ENCODE peak calls at places on chromosomes 2 and 18, in six cellular contexts. O is AG10803; B is CD4-positive, CD25-positive, alpha-beta regulatory T cell; D is dorsolateral prefrontal cortex; P is tibial artery; G is mammary epithelial cell. U is an unnamed sample.

GRCh38 chr18:10953672-10954071 is 195.7 kb downstream of the PIEZO2 start:
- DNase-seq in B (no peak), O (no peak), P (no peak), G (no peak), D (no peak), U (no peak)

GRCh38 chr2:86037141-86037794 is 68.4 kb downstream of the POLR1A start:
- DNase-seq in G (peak; percentile 15), P (peak; percentile 84), D (no peak), O (peak; percentile 96), B (peak; percentile 52), U (peak; percentile 48)

GRCh38 chr2:29219374-29219773 is 104.2 kb downstream of the CLIP4 start:
- DNase-seq in D (peak; percentile 7), G (no peak), B (no peak), O (no peak), P (no peak), U (no peak)

GRCh38 chr2:69893684-69894481 is at the start of gene SNRNP27:
- DNase-seq in P (peak; percentile 71), G (peak; percentile 71), B (peak; percentile 91), O (peak; percentile 81), D (peak; percentile 89), U (peak; percentile 82)

GRCh38 chr2:199659207-199659606 is 191.8 kb downstream of the FTCDNL1 start:
- DNase-seq in O (peak; percentile 29), D (peak; percentile 68), G (no peak), P (no peak), B (peak; percentile 3), U (no peak)

GRCh38 chr2:124316875-124317605 is 292.0 kb downstream of the CNTNAP5 start:
- DNase-seq in D (no peak), B (no peak), O (no peak), P (no peak), G (no peak), U (no peak)

GRCh38 chr2:122136071-122136470 is 380.6 kb downstream of the TSN start:
- DNase-seq in G (peak; percentile 9), D (no peak), P (no peak), B (peak; percentile 28), O (no peak), U (no peak)

GRCh38 chr2:86283461-86284030 is 53.9 kb downstream of the REEP1 start:
- DNase-seq in O (no peak), G (no peak), P (no peak), B (no peak), D (no peak), U (no peak)

GRCh38 chr2:234672498-234673150 is 175.7 kb upstream of the ARL4C start:
- DNase-seq in G (no peak), P (no peak), O (no peak), B (no peak), D (no peak), U (no peak)

GRCh38 chr2:96498023-96498431 is 7.1 kb downstream of the NEURL3 start:
- DNase-seq in O (no peak), G (no peak), B (no peak), D (no peak), P (no peak), U (no peak)

GRCh38 chr2:28268386-28268785 is 124.3 kb upstream of the FOSL2 start:
- DNase-seq in B (no peak), P (no peak), O (peak; percentile 53), G (no peak), D (no peak), U (no peak)

GRCh38 chr2:135843671-135844070 is 6.7 kb upstream of the LCT start:
- DNase-seq in P (no peak), O (peak; percentile 23), B (no peak), G (no peak), D (no peak), U (no peak)

GRCh38 chr2:36453652-36454051 is 98.1 kb downstream of the CRIM1 start:
- DNase-seq in G (no peak), P (no peak), B (no peak), D (no peak), O (no peak), U (no peak)

GRCh38 chr18:30175061-30175574 is 867.4 kb downstream of the DSC3 start:
- DNase-seq in O (no peak), D (no peak), G (no peak), P (no peak), B (no peak), U (no peak)

GRCh38 chr2:98936917-98937351 is 909 bp upstream of the CRACDL start:
- DNase-seq in O (no peak), D (no peak), P (no peak), B (no peak), G (no peak), U (no peak)

GRCh38 chr18:62578980-62579511 is 56.2 kb downstream of the ZCCHC2 start:
- DNase-seq in P (no peak), O (no peak), D (no peak), G (no peak), B (no peak), U (no peak)

GRCh38 chr2:196979976-196980375 is 53.5 kb upstream of the PGAP1 start:
- DNase-seq in O (no peak), D (no peak), G (no peak), P (no peak), B (no peak), U (no peak)

GRCh38 chr2:189553689-189554088 is 26.9 kb downstream of the SLC40A1 start:
- DNase-seq in O (no peak), B (no peak), G (peak; percentile 60), P (no peak), D (no peak), U (no peak)

GRCh38 chr2:223894968-223895367 is 50.2 kb downstream of the WDFY1 start:
- DNase-seq in O (no peak), G (no peak), P (no peak), B (no peak), D (no peak), U (no peak)

GRCh38 chr18:23238152-23238531 is 102.9 kb downstream of the CABLES1 start:
- DNase-seq in G (no peak), D (no peak), P (peak; percentile 77), B (no peak), O (peak; percentile 91), U (no peak)

GRCh38 chr2:88451647-88452150 is 794 bp downstream of the FOXI3 start:
- DNase-seq in O (no peak), B (peak; percentile 28), P (no peak), G (peak; percentile 26), D (no peak), U (no peak)

GRCh38 chr2:127641133-127641532 is 4.8 kb upstream of the GPR17 start:
- DNase-seq in O (no peak), G (no peak), D (no peak), B (no peak), P (no peak), U (no peak)

GRCh38 chr2:226969412-226969811 is 133.6 kb downstream of the RHBDD1 start:
- DNase-seq in B (no peak), O (peak; percentile 59), G (no peak), D (no peak), P (no peak), U (no peak)

GRCh38 chr2:226970362-226970761 is 134.5 kb downstream of the RHBDD1 start:
- DNase-seq in G (no peak), D (no peak), B (peak; percentile 23), P (no peak), O (no peak), U (no peak)

GRCh38 chr2:226973821-226974220 is 138.0 kb downstream of the RHBDD1 start:
- DNase-seq in D (no peak), G (no peak), O (no peak), P (no peak), B (no peak), U (no peak)

GRCh38 chr2:226971029-226971584 is 135.3 kb downstream of the RHBDD1 start:
- DNase-seq in G (no peak), O (no peak), B (peak; percentile 45), D (no peak), P (no peak), U (no peak)

GRCh38 chr2:226971770-226972169 is 135.9 kb downstream of the RHBDD1 start:
- DNase-seq in G (no peak), D (no peak), B (peak; percentile 25), P (no peak), O (no peak), U (no peak)
- H3K4me3 ChIP-seq in G (no peak overlapping the region), D (no peak overlapping the region), B (no peak overlapping the region), P (no peak overlapping the region), O (no peak overlapping the region), U (no peak overlapping the region)

GRCh38 chr2:43131051-43131889 is 95.1 kb downstream of the ZFP36L2 start:
- DNase-seq in P (peak; percentile 78), B (peak; percentile 91), G (peak; percentile 99), D (no peak), O (peak; percentile 80), U (peak; percentile 71)
- H3K4me3 ChIP-seq in P (no peak overlapping the region), B (peak overlapping the region; percentile 70), G (no peak overlapping the region), D (no peak overlapping the region), O (no peak overlapping the region), U (peak overlapping the region; percentile 44)

GRCh38 chr2:25250331-25251031 is 82.1 kb upstream of the POMC start:
- DNase-seq in G (peak; percentile 11), P (no peak), O (peak; percentile 22), B (no peak), D (no peak), U (no peak)
- H3K4me3 ChIP-seq in G (no peak overlapping the region), P (no peak overlapping the region), O (no peak overlapping the region), B (no peak overlapping the region), D (no peak overlapping the region), U (peak overlapping the region; percentile 56)

DNA sequence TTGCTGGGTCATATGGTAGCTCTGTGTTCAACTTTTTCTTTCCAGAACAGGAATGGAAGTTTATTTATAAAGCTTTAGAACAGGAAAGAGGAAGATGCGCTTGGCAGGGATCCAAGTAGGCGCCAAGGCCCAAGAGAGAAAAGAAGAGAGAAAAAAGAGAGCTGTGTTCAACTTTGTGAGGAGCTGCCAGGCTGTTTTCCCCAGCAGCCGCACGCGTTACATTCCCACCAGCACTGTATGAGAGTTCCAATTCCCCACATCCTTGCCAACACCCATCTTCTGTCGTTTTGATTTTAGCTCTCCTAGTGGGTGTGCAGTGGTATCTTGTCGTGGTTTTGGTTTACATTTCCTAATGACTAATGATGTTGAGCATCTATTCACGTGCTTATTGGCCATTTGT is 51.4 kb downstream of the KCNF1 start:
- DNase-seq in B (no peak), D (no peak), P (peak; percentile 43), O (peak; percentile 38), G (peak; percentile 41), U (no peak)
- H3K4me3 ChIP-seq in B (no peak overlapping the region), D (no peak overlapping the region), P (no peak overlapping the region), O (no peak overlapping the region), G (no peak overlapping the region), U (no peak overlapping the region)

GRCh38 chr2:216108967-216109921 is at the start of gene XRCC5:
- DNase-seq in G (peak; percentile 95), O (peak; percentile 95), D (peak; percentile 90), P (peak; percentile 93), B (peak; percentile 98), U (peak; percentile 96)

GRCh38 chr2:216110620-216111019 is 1.5 kb downstream of the XRCC5 start:
- DNase-seq in O (peak; percentile 11), P (no peak), G (no peak), B (no peak), D (no peak), U (no peak)

GRCh38 chr2:216112926-216113325 is 3.8 kb downstream of the XRCC5 start:
- DNase-seq in D (no peak), B (no peak), P (no peak), G (no peak), O (no peak), U (no peak)

GRCh38 chr2:216109962-216110614 is 940 bp downstream of the XRCC5 start:
- DNase-seq in B (peak; percentile 71), O (peak; percentile 76), G (peak; percentile 29), D (no peak), P (no peak), U (no peak)

GRCh38 chr2:216111122-216111521 is 2.0 kb downstream of the XRCC5 start:
- DNase-seq in D (no peak), P (no peak), O (no peak), B (no peak), G (no peak), U (no peak)
- H3K4me3 ChIP-seq in D (no peak overlapping the region), P (no peak overlapping the region), O (no peak overlapping the region), B (peak overlapping the region; percentile 98), G (peak overlapping the region; percentile 85), U (no peak overlapping the region)

GRCh38 chr2:120398961-120399888 is 53.3 kb downstream of the INHBB start:
- DNase-seq in P (peak; percentile 16), B (no peak), O (no peak), G (peak; percentile 4), D (peak; percentile 35), U (no peak)
- H3K4me3 ChIP-seq in P (no peak overlapping the region), B (no peak overlapping the region), O (no peak overlapping the region), G (no peak overlapping the region), D (no peak overlapping the region), U (no peak overlapping the region)

U was measured in CD8-positive, alpha-beta T cell.